ENCODE peak calls at places on chromosomes 11 and 22, in seven cellular contexts. A, K, N, P, E, Q and J are unnamed samples.

GRCh38 chr11:110173775-110174644 is 80.8 kb downstream of the ZC3H12C start:
- DNase-seq in A (peak), K (peak), N (peak), P (peak), E (peak), Q (peak), J (peak)

GRCh38 chr11:113401718-113402117 is 14.1 kb downstream of the ANKK1 start:
- DNase-seq in A (peak), K (no peak), N (peak), P (no peak), E (no peak), Q (no peak), J (no peak)

GRCh38 chr11:64034411-64034811 is 1.3 kb upstream of the FLRT1 start:
- DNase-seq in A (no peak), K (no peak), N (no peak), P (no peak), E (no peak), Q (no peak), J (no peak)

GRCh38 chr11:62014158-62014476 is 46.7 kb upstream of the FTH1 start:
- DNase-seq in A (no peak), K (no peak), N (no peak), P (no peak), E (no peak), Q (no peak), J (no peak)

GRCh38 chr22:44274918-44275665 is 37.7 kb downstream of the SHISAL1 start:
- DNase-seq in A (no peak), K (peak), N (no peak), P (no peak), E (no peak), Q (no peak), J (no peak)

GRCh38 chr11:117823294-117823940 is 1.1 kb downstream of the FXYD2 start:
- DNase-seq in A (no peak), K (peak), N (no peak), P (peak), E (no peak), Q (no peak), J (no peak)

GRCh38 chr11:118924591-118925585 is 838 bp downstream of the BCL9L start:
- DNase-seq in A (peak), K (peak), N (no peak), P (peak), E (peak), Q (no peak), J (peak)

GRCh38 chr11:126585388-126586302 is 230.2 kb downstream of the ST3GAL4 start:
- DNase-seq in A (peak), K (peak), N (peak), P (no peak), E (peak), Q (no peak), J (no peak)

GRCh38 chr11:33772300-33772699 is 2.0 kb downstream of the FBXO3 start:
- DNase-seq in A (no peak), K (no peak), N (no peak), P (no peak), E (peak), Q (no peak), J (no peak)

GRCh38 chr11:71490731-71491390 is 36.2 kb upstream of the KRTAP5-7 start:
- DNase-seq in A (no peak), K (no peak), N (no peak), P (peak), E (no peak), Q (no peak), J (no peak)

GRCh38 chr11:57903441-57904123 is 120.1 kb upstream of the OR9Q1 start:
- DNase-seq in A (peak), K (no peak), N (peak), P (no peak), E (peak), Q (no peak), J (no peak)

GRCh38 chr11:82174610-82175009 is 559.1 kb downstream of the FAM181B start:
- DNase-seq in A (no peak), K (no peak), N (no peak), P (no peak), E (no peak), Q (no peak), J (no peak)

GRCh38 chr22:22210375-22210774 is 34.2 kb upstream of the VPREB1 start:
- DNase-seq in A (no peak), K (no peak), N (peak), P (peak), E (peak), Q (no peak), J (peak)

GRCh38 chr22:19761022-19761499 is 483 bp downstream of the TBX1 start:
- DNase-seq in A (no peak), K (no peak), N (no peak), P (no peak), E (no peak), Q (no peak), J (peak)

GRCh38 chr22:29259253-29259899 is 8.4 kb downstream of the RHBDD3 start:
- DNase-seq in A (peak), K (no peak), N (no peak), P (peak), E (no peak), Q (no peak), J (no peak)

GRCh38 chr11:34926101-34926830 is 9.8 kb downstream of the PDHX start:
- DNase-seq in A (peak), K (no peak), N (no peak), P (peak), E (peak), Q (no peak), J (peak)

GRCh38 chr11:11786771-11787170 is 55.0 kb upstream of the USP47 start:
- DNase-seq in A (no peak), K (no peak), N (no peak), P (no peak), E (peak), Q (no peak), J (no peak)

GRCh38 chr11:64814712-64815187 is 4.4 kb upstream of the MEN1 start:
- DNase-seq in A (no peak), K (no peak), N (no peak), P (no peak), E (no peak), Q (peak), J (no peak)

GRCh38 chr11:10197091-10197490 is 96.9 kb downstream of the SBF2 start:
- DNase-seq in A (no peak), K (no peak), N (no peak), P (no peak), E (peak), Q (no peak), J (no peak)

GRCh38 chr22:25413620-25414019 is 150.9 kb upstream of the GRK3 start:
- DNase-seq in A (no peak), K (no peak), N (no peak), P (no peak), E (no peak), Q (no peak), J (no peak)

GRCh38 chr11:111441443-111441842 is 62.4 kb upstream of the POU2AF1 start:
- DNase-seq in A (no peak), K (no peak), N (peak), P (no peak), E (peak), Q (no peak), J (no peak)

GRCh38 chr11:123407996-123408597 is 22.0 kb upstream of the GRAMD1B start:
- DNase-seq in A (no peak), K (no peak), N (no peak), P (no peak), E (no peak), Q (no peak), J (no peak)

GRCh38 chr11:76074178-76075112 is 131.9 kb downstream of the WNT11 start:
- DNase-seq in A (no peak), K (no peak), N (no peak), P (no peak), E (peak), Q (no peak), J (no peak)

GRCh38 chr22:19354201-19354600 is 62.7 kb upstream of the CLTCL1 start:
- DNase-seq in A (no peak), K (no peak), N (no peak), P (no peak), E (no peak), Q (no peak), J (no peak)

GRCh38 chr11:19868871-19869270 is 156.2 kb downstream of the NAV2 start:
- DNase-seq in A (no peak), K (no peak), N (no peak), P (no peak), E (peak), Q (no peak), J (no peak)

GRCh38 chr11:86089659-86090058 is 20.8 kb upstream of the PICALM start:
- DNase-seq in A (no peak), K (no peak), N (no peak), P (no peak), E (no peak), Q (no peak), J (no peak)

GRCh38 chr11:97336064-97336463 is 946.3 kb downstream of the JRKL start:
- DNase-seq in A (no peak), K (no peak), N (no peak), P (no peak), E (no peak), Q (no peak), J (no peak)

GRCh38 chr11:122155765-122156527 is 39.9 kb upstream of the BLID start:
- DNase-seq in A (no peak), K (no peak), N (no peak), P (no peak), E (no peak), Q (no peak), J (no peak)

GRCh38 chr11:57230316-57230715 is 6.7 kb downstream of the APLNR start:
- DNase-seq in A (no peak), K (no peak), N (no peak), P (no peak), E (no peak), Q (no peak), J (no peak)

GRCh38 chr11:58762284-58763119 is 30.8 kb upstream of the GLYAT start:
- DNase-seq in A (no peak), K (no peak), N (peak), P (no peak), E (no peak), Q (no peak), J (no peak)

GRCh38 chr22:27825174-27825573 is 23.6 kb upstream of the MN1 start:
- DNase-seq in A (no peak), K (no peak), N (no peak), P (no peak), E (no peak), Q (no peak), J (no peak)

GRCh38 chr11:128946646-128947045 is 4.0 kb upstream of the TP53AIP1 start:
- DNase-seq in A (no peak), K (no peak), N (no peak), P (no peak), E (no peak), Q (no peak), J (no peak)

GRCh38 chr11:128953151-128953550 is 10.5 kb upstream of the TP53AIP1 start:
- DNase-seq in A (no peak), K (no peak), N (no peak), P (no peak), E (no peak), Q (no peak), J (no peak)

GRCh38 chr11:128942807-128943430 is at the start of gene TP53AIP1:
- DNase-seq in A (no peak), K (no peak), N (no peak), P (no peak), E (no peak), Q (no peak), J (no peak)

GRCh38 chr11:128949791-128950454 is 7.3 kb upstream of the TP53AIP1 start:
- DNase-seq in A (no peak), K (no peak), N (no peak), P (no peak), E (no peak), Q (no peak), J (no peak)

DNA sequence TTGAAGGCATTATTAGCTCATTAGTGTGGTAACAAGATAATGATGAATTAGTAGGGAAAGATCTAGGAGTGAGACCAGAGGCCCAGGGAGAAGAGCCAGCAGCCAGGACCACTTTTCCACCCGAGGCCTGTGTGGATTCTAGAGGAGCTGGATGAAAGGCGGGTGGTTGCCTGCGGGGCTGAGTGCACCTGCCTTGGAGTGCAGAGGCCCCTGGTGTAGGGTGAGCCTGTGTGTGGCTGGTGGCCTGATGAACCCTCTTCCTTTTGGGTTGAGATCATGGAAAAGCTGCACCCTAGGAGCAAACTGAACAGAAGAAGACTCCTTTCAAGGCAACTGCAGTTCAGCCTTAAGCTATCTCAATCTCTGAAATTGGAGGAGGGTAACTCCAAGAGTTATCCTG is 5.9 kb upstream of the TP53AIP1 start:
- DNase-seq in A (no peak), K (no peak), N (no peak), P (no peak), E (no peak), Q (no peak), J (no peak)
- TF ChIP-seq CTCF in A (peak), K (peak), N (no peak), P (peak), E (peak), Q (peak), J (no peak)

GRCh38 chr11:67583319-67584204 is at the start of gene GSTP1:
- DNase-seq in A (peak), K (peak), N (peak), P (peak), E (peak), Q (no peak), J (peak)
- TF ChIP-seq CTCF in A (peak), K (peak), N (peak), P (peak), E (peak), Q (peak), J (peak)

GRCh38 chr22:23684561-23685031 is 6.2 kb upstream of the RGL4 start:
- DNase-seq in A (no peak), K (no peak), N (no peak), P (no peak), E (peak), Q (no peak), J (no peak)
- TF ChIP-seq CTCF in A (no peak), K (no peak), N (no peak), P (no peak), E (no peak), Q (no peak), J (no peak)

DNA sequence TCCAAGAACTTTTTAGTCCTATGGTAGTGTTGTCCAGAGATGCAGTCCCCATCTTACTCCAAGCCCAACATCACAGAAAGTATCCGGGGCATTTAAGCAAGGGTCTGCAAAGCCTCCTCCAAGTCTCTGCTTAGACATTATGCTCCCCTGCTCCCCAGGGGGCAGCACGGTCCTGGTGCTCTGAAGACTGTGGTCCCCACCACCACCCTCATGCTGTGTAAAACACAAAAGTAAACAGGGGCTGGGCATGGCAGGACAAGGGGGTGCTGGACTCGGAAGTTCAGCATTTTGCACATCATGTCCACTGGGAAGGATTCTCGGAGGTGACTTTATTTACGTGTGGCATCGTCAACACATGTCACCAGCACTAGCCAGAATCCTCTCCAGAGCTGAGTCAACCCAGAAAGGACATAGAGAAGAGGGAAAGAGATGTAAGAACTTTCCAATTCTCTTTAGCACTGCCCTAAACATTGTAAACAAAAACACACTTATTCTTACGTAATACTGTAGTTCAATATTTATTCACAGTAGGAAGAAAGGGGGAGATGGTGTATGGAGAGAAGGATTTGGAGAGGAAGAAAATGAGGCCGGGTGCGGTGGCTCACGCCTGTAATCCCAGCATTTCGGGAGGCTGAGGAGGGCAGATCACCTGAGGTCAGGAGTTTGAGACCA is 37.7 kb downstream of the TCIRG1 start:
- DNase-seq in A (peak), K (no peak), N (no peak), P (no peak), E (no peak), Q (no peak), J (no peak)
- TF ChIP-seq CTCF in A (peak), K (peak), N (peak), P (no peak), E (peak), Q (peak), J (no peak)

GRCh38 chr11:133964946-133965632 is 8.3 kb upstream of the IGSF9B start:
- DNase-seq in A (no peak), K (no peak), N (no peak), P (no peak), E (no peak), Q (no peak), J (no peak)

GRCh38 chr11:133966147-133966546 is 9.4 kb upstream of the IGSF9B start:
- DNase-seq in A (no peak), K (no peak), N (no peak), P (no peak), E (no peak), Q (no peak), J (no peak)

GRCh38 chr11:133967599-133968238 is 11.0 kb upstream of the IGSF9B start:
- DNase-seq in A (no peak), K (no peak), N (no peak), P (no peak), E (no peak), Q (no peak), J (no peak)

GRCh38 chr11:133968300-133968699 is 11.5 kb upstream of the IGSF9B start:
- DNase-seq in A (no peak), K (no peak), N (no peak), P (no peak), E (no peak), Q (no peak), J (no peak)

GRCh38 chr11:133966924-133967598 is 10.3 kb upstream of the IGSF9B start:
- DNase-seq in A (no peak), K (peak), N (no peak), P (peak), E (no peak), Q (no peak), J (no peak)
- TF ChIP-seq CTCF in A (no peak), K (peak), N (peak), P (peak), E (peak), Q (peak), J (no peak)

GRCh38 chr11:72639475-72640375 is 34.5 kb downstream of the PDE2A start:
- DNase-seq in A (no peak), K (peak), N (no peak), P (no peak), E (no peak), Q (no peak), J (no peak)

GRCh38 chr11:72635931-72636330 is 38.3 kb downstream of the PDE2A start:
- DNase-seq in A (peak), K (no peak), N (no peak), P (no peak), E (no peak), Q (no peak), J (no peak)

GRCh38 chr11:72637198-72637597 is 37.0 kb downstream of the PDE2A start:
- DNase-seq in A (no peak), K (no peak), N (no peak), P (no peak), E (no peak), Q (no peak), J (no peak)

GRCh38 chr11:72635309-72635915 is 38.8 kb downstream of the PDE2A start:
- DNase-seq in A (no peak), K (no peak), N (no peak), P (no peak), E (no peak), Q (no peak), J (no peak)

GRCh38 chr11:72637926-72638325 is 36.3 kb downstream of the PDE2A start:
- DNase-seq in A (peak), K (no peak), N (no peak), P (no peak), E (no peak), Q (no peak), J (no peak)
- TF ChIP-seq CTCF in A (no peak), K (no peak), N (no peak), P (no peak), E (no peak), Q (no peak), J (no peak)

GRCh38 chr11:67373916-67374570 is 645 bp upstream of the CLCF1 start:
- DNase-seq in A (peak), K (peak), N (peak), P (peak), E (peak), Q (no peak), J (peak)
- TF ChIP-seq CTCF in A (peak), K (peak), N (peak), P (peak), E (peak), Q (peak), J (peak)

GRCh38 chr11:67239795-67240574 is 26.3 kb upstream of the GRK2 start:
- DNase-seq in A (peak), K (peak), N (peak), P (peak), E (peak), Q (peak), J (peak)
- TF ChIP-seq CTCF in A (peak), K (peak), N (no peak), P (no peak), E (no peak), Q (peak), J (no peak)

GRCh38 chr11:74839971-74840370 is 91.3 kb downstream of the RNF169 start:
- DNase-seq in A (no peak), K (no peak), N (no peak), P (no peak), E (no peak), Q (no peak), J (no peak)
- TF ChIP-seq CTCF in A (no peak), K (no peak), N (no peak), P (no peak), E (no peak), Q (no peak), J (no peak)

GRCh38 chr22:46797355-46797754 is 34.9 kb downstream of the TBC1D22A start:
- DNase-seq in A (peak), K (peak), N (no peak), P (no peak), E (peak), Q (no peak), J (no peak)
- TF ChIP-seq CTCF in A (peak), K (no peak), N (peak), P (no peak), E (peak), Q (no peak), J (no peak)